ENCODE peak calls at places on chromosomes 1 and 21, in seven cellular contexts. One of them, this sample, is unnamed.
A peak's percentile ranks its signal among the peaks of the same experiment; 100 is the strongest.

GRCh38 chr21:30981403-30981802 is 56.9 kb downstream of the KRTAP19-8 start:
- DNase-seq in GM12865: no peak
- DNase-seq in brain microvascular endothelial cell: no peak
- DNase-seq in body of pancreas: no peak
- DNase-seq in tibial nerve: no peak
- DNase-seq in nephron progenitor cell: no peak
- DNase-seq in Calu3: no peak
- DNase-seq in this sample: no peak

GRCh38 chr1:191993549-191993948 is 164.7 kb upstream of the RGS18 start:
- DNase-seq in tibial nerve: no peak
- DNase-seq in body of pancreas: no peak
- DNase-seq in GM12865: no peak
- DNase-seq in nephron progenitor cell: no peak
- DNase-seq in brain microvascular endothelial cell: no peak
- DNase-seq in Calu3: no peak
- DNase-seq in this sample: no peak

GRCh38 chr1:183635112-183635605 is 424 bp downstream of the ARPC5 start:
- DNase-seq in nephron progenitor cell: peak; percentile 67
- DNase-seq in brain microvascular endothelial cell: no peak
- DNase-seq in GM12865: no peak
- DNase-seq in body of pancreas: peak; percentile 49
- DNase-seq in Calu3: peak; percentile 48
- DNase-seq in tibial nerve: no peak
- DNase-seq in this sample: peak; percentile 36

GRCh38 chr1:147822292-147822691 is 61.9 kb upstream of the GJA5 start:
- DNase-seq in Calu3: no peak
- DNase-seq in nephron progenitor cell: no peak
- DNase-seq in tibial nerve: no peak
- DNase-seq in body of pancreas: no peak
- DNase-seq in GM12865: no peak
- DNase-seq in brain microvascular endothelial cell: no peak
- DNase-seq in this sample: no peak

GRCh38 chr1:231778009-231778719 is 151.6 kb downstream of the DISC1 start:
- DNase-seq in body of pancreas: no peak
- DNase-seq in tibial nerve: peak; percentile 16
- DNase-seq in GM12865: no peak
- DNase-seq in nephron progenitor cell: no peak
- DNase-seq in Calu3: peak; percentile 78
- DNase-seq in brain microvascular endothelial cell: peak; percentile 45
- DNase-seq in this sample: no peak

GRCh38 chr1:208139434-208140086 is 104.6 kb downstream of the PLXNA2 start:
- DNase-seq in tibial nerve: no peak
- DNase-seq in GM12865: no peak
- DNase-seq in Calu3: no peak
- DNase-seq in brain microvascular endothelial cell: no peak
- DNase-seq in nephron progenitor cell: no peak
- DNase-seq in body of pancreas: no peak
- DNase-seq in this sample: no peak

GRCh38 chr1:38284953-38285352 is 238.4 kb upstream of the POU3F1 start:
- DNase-seq in body of pancreas: no peak
- DNase-seq in brain microvascular endothelial cell: no peak
- DNase-seq in nephron progenitor cell: no peak
- DNase-seq in GM12865: no peak
- DNase-seq in tibial nerve: no peak
- DNase-seq in Calu3: no peak
- DNase-seq in this sample: no peak

GRCh38 chr1:27368872-27369703 is 2.3 kb upstream of the MAP3K6 start:
- DNase-seq in tibial nerve: no peak
- DNase-seq in brain microvascular endothelial cell: no peak
- DNase-seq in nephron progenitor cell: no peak
- DNase-seq in Calu3: no peak
- DNase-seq in body of pancreas: no peak
- DNase-seq in GM12865: no peak
- DNase-seq in this sample: no peak

GRCh38 chr1:64507897-64508296 is 38.0 kb downstream of the CACHD1 start:
- DNase-seq in GM12865: no peak
- DNase-seq in brain microvascular endothelial cell: no peak
- DNase-seq in tibial nerve: no peak
- DNase-seq in nephron progenitor cell: no peak
- DNase-seq in body of pancreas: no peak
- DNase-seq in Calu3: no peak
- DNase-seq in this sample: no peak

GRCh38 chr1:175114996-175115395 is 47.4 kb downstream of the TNN start:
- DNase-seq in Calu3: no peak
- DNase-seq in brain microvascular endothelial cell: no peak
- DNase-seq in nephron progenitor cell: no peak
- DNase-seq in GM12865: no peak
- DNase-seq in body of pancreas: no peak
- DNase-seq in tibial nerve: no peak
- DNase-seq in this sample: no peak

GRCh38 chr1:31571340-31572295 is 4.7 kb upstream of the TINAGL1 start:
- DNase-seq in GM12865: no peak
- DNase-seq in Calu3: no peak
- DNase-seq in nephron progenitor cell: no peak
- DNase-seq in tibial nerve: no peak
- DNase-seq in body of pancreas: no peak
- DNase-seq in brain microvascular endothelial cell: no peak
- DNase-seq in this sample: no peak

GRCh38 chr21:37905291-37905690 is 11.0 kb downstream of the KCNJ6 start:
- DNase-seq in nephron progenitor cell: no peak
- DNase-seq in tibial nerve: no peak
- DNase-seq in brain microvascular endothelial cell: no peak
- DNase-seq in GM12865: no peak
- DNase-seq in body of pancreas: no peak
- DNase-seq in Calu3: no peak
- DNase-seq in this sample: no peak

GRCh38 chr1:8349961-8350360 is 32.0 kb downstream of the SLC45A1 start:
- DNase-seq in nephron progenitor cell: no peak
- DNase-seq in tibial nerve: peak; percentile 55
- DNase-seq in brain microvascular endothelial cell: no peak
- DNase-seq in Calu3: no peak
- DNase-seq in body of pancreas: no peak
- DNase-seq in GM12865: no peak
- DNase-seq in this sample: no peak

GRCh38 chr1:31769720-31770390 is 5.7 kb upstream of the ADGRB2 start:
- DNase-seq in tibial nerve: no peak
- DNase-seq in brain microvascular endothelial cell: no peak
- DNase-seq in Calu3: no peak
- DNase-seq in body of pancreas: no peak
- DNase-seq in GM12865: no peak
- DNase-seq in nephron progenitor cell: no peak
- DNase-seq in this sample: no peak

GRCh38 chr1:234212764-234213406 is 160.4 kb upstream of the COA6 start:
- DNase-seq in brain microvascular endothelial cell: no peak
- DNase-seq in nephron progenitor cell: no peak
- DNase-seq in tibial nerve: no peak
- DNase-seq in GM12865: peak; percentile 74
- DNase-seq in body of pancreas: peak; percentile 52
- DNase-seq in Calu3: peak; percentile 33
- DNase-seq in this sample: no peak
- TF ChIP-seq CTCF in brain microvascular endothelial cell: peak; percentile 68
- TF ChIP-seq CTCF in nephron progenitor cell: peak; percentile 66
- TF ChIP-seq CTCF in tibial nerve: no peak
- TF ChIP-seq CTCF in GM12865: peak; percentile 71
- TF ChIP-seq CTCF in body of pancreas: peak; percentile 55
- TF ChIP-seq CTCF in Calu3: no peak
- TF ChIP-seq CTCF in this sample: peak; percentile 73

GRCh38 chr1:35115459-35116383 is 36.5 kb downstream of the ZMYM1 start:
- DNase-seq in brain microvascular endothelial cell: peak; percentile 1
- DNase-seq in nephron progenitor cell: no peak
- DNase-seq in body of pancreas: no peak
- DNase-seq in Calu3: no peak
- DNase-seq in tibial nerve: no peak
- DNase-seq in GM12865: no peak
- DNase-seq in this sample: no peak

GRCh38 chr1:35111106-35111505 is 31.9 kb downstream of the ZMYM1 start:
- DNase-seq in Calu3: no peak
- DNase-seq in nephron progenitor cell: no peak
- DNase-seq in body of pancreas: no peak
- DNase-seq in GM12865: no peak
- DNase-seq in tibial nerve: no peak
- DNase-seq in brain microvascular endothelial cell: peak; percentile 51
- DNase-seq in this sample: no peak

DNA sequence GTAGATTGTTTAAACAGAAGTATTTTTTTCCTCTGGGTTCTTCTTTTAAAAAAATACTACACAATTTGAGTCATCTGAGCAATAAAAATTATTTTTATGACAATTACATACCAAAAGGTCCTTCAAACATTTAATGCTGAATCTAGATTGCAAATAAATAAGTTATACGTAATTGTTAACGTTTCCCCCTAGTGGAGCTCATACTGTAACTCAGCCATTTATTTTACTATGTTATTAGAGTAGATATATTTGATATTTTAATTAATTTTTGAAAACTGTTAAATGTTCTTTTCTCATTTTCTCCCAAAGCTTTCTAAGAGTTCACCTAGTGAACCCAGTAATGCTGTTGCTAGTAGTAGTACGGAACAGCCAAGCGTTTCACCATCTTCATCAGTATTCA is 33.5 kb downstream of the ZMYM1 start:
- DNase-seq in nephron progenitor cell: no peak
- DNase-seq in Calu3: no peak
- DNase-seq in body of pancreas: no peak
- DNase-seq in tibial nerve: no peak
- DNase-seq in GM12865: no peak
- DNase-seq in brain microvascular endothelial cell: no peak
- DNase-seq in this sample: no peak
- TF ChIP-seq CTCF in nephron progenitor cell: no peak
- TF ChIP-seq CTCF in Calu3: no peak
- TF ChIP-seq CTCF in body of pancreas: no peak
- TF ChIP-seq CTCF in tibial nerve: no peak
- TF ChIP-seq CTCF in GM12865: no peak
- TF ChIP-seq CTCF in brain microvascular endothelial cell: peak; percentile 19
- TF ChIP-seq CTCF in this sample: peak; percentile 29

DNA sequence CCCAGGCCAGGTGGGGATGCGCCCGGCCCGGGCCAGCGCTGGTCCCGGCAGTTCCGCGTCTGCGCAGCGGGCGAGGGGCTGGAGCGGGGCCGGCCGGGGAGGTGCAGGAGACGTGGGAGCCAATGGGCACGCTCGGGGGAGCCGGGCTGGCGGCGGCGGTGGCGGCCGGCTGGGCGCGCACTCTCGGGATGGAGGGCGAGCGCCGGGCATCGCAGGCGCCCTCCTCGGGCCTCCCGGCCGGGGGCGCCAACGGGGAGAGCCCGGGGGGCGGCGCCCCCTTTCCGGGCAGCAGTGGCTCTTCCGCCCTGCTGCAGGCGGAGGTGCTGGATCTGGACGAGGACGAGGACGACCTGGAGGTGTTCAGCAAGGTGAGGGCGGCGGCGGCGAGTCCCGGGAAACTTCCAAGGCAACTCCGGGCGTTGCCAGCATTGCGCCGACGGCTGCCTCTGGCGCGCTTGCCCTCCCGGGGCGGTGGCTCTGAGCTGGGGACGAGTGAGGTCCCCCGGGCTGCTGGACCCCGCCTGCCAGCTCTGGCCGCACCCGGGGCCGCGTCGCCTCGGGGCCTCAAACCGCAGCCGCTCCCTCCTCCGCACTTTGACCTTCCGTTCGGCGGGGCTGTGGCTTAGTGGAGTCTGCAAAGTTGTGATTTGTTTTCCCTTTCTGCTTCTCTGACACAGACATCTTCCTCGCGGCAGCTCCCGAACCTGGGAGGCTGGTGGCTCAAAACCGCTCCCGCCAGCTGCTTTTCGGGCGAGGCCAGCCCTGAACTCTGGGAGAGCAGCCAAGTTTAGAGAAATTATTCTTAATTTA is at the start of gene SNX7:
- DNase-seq in GM12865: no peak
- DNase-seq in Calu3: peak; percentile 84
- DNase-seq in nephron progenitor cell: peak; percentile 90
- DNase-seq in body of pancreas: peak; percentile 86
- DNase-seq in brain microvascular endothelial cell: peak; percentile 50
- DNase-seq in tibial nerve: peak; percentile 61
- DNase-seq in this sample: peak; percentile 85
- TF ChIP-seq CTCF in GM12865: no peak
- TF ChIP-seq CTCF in Calu3: peak; percentile 19
- TF ChIP-seq CTCF in nephron progenitor cell: peak; percentile 20
- TF ChIP-seq CTCF in body of pancreas: no peak
- TF ChIP-seq CTCF in brain microvascular endothelial cell: no peak
- TF ChIP-seq CTCF in tibial nerve: peak; percentile 28
- TF ChIP-seq CTCF in this sample: peak; percentile 62

GRCh38 chr1:2555634-2556276 is 416 bp upstream of the TNFRSF14 start:
- DNase-seq in GM12865: peak; percentile 88
- DNase-seq in Calu3: peak; percentile 28
- DNase-seq in body of pancreas: peak; percentile 51
- DNase-seq in tibial nerve: peak; percentile 86
- DNase-seq in brain microvascular endothelial cell: no peak
- DNase-seq in nephron progenitor cell: no peak
- DNase-seq in this sample: no peak

GRCh38 chr1:2558030-2558400 is 1.8 kb downstream of the TNFRSF14 start:
- DNase-seq in Calu3: no peak
- DNase-seq in brain microvascular endothelial cell: no peak
- DNase-seq in body of pancreas: no peak
- DNase-seq in nephron progenitor cell: no peak
- DNase-seq in GM12865: no peak
- DNase-seq in tibial nerve: no peak
- DNase-seq in this sample: no peak

GRCh38 chr1:2554621-2555387 is 1.4 kb upstream of the TNFRSF14 start:
- DNase-seq in brain microvascular endothelial cell: no peak
- DNase-seq in tibial nerve: no peak
- DNase-seq in nephron progenitor cell: no peak
- DNase-seq in Calu3: peak; percentile 38
- DNase-seq in GM12865: peak; percentile 74
- DNase-seq in body of pancreas: no peak
- DNase-seq in this sample: no peak

GRCh38 chr1:2557146-2558029 is 1.2 kb downstream of the TNFRSF14 start:
- DNase-seq in nephron progenitor cell: no peak
- DNase-seq in GM12865: no peak
- DNase-seq in tibial nerve: no peak
- DNase-seq in Calu3: no peak
- DNase-seq in brain microvascular endothelial cell: no peak
- DNase-seq in body of pancreas: no peak
- DNase-seq in this sample: no peak

DNA sequence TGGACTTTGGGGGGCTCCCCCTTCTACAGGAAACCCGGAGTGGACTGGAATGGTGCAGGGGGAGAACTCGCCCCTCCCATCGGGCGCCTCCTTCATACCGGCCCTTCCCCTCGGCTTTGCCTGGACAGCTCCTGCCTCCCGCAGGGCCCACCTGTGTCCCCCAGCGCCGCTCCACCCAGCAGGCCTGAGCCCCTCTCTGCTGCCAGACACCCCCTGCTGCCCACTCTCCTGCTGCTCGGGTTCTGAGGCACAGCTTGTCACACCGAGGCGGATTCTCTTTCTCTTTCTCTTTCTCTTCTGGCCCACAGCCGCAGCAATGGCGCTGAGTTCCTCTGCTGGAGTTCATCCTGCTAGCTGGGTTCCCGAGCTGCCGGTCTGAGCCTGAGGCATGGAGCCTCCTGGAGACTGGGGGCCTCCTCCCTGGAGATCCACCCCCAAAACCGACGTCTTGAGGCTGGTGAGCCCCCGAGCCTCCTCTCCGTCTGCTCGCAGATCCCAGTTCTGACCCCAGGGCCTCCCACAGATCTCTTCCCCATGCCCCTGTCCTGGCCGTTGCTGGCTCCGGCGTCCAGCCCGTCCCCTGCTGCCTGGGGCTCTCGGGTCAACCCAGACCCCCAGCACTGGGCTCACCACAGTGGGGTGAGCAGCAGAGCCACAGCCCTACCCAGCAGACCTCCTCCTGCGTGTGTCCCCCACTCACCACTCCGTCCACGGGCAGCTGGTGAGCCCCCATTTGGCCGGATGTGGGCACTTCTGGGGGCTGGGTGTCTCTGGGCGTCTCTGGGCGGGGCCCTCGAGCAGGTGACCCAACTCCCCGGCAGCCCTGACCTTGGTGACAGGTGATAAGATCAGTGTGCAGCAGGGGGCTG is at the start of gene TNFRSF14:
- DNase-seq in GM12865: peak; percentile 85
- DNase-seq in nephron progenitor cell: no peak
- DNase-seq in Calu3: peak; percentile 29
- DNase-seq in brain microvascular endothelial cell: peak; percentile 49
- DNase-seq in body of pancreas: peak; percentile 48
- DNase-seq in tibial nerve: no peak
- DNase-seq in this sample: no peak
- TF ChIP-seq CTCF in GM12865: peak; percentile 9
- TF ChIP-seq CTCF in nephron progenitor cell: no peak
- TF ChIP-seq CTCF in Calu3: no peak
- TF ChIP-seq CTCF in brain microvascular endothelial cell: peak; percentile 38
- TF ChIP-seq CTCF in body of pancreas: no peak
- TF ChIP-seq CTCF in tibial nerve: no peak
- TF ChIP-seq CTCF in this sample: no peak

This sample was measured in progenitor cell of endocrine pancreas.